ENCODE peak calls at places on chromosomes 12 and 14, in seven cellular contexts. One of them, this sample, is unnamed.

GRCh38 chr12:51318846-51319570 is 5.0 kb downstream of the BIN2 start:
- DNase-seq in tibial artery: no peak
- DNase-seq in suprapubic skin: no peak
- DNase-seq in fibroblast of mammary gland: no peak
- DNase-seq in HFF-Myc: no peak
- DNase-seq in AG04449: no peak
- DNase-seq in foreskin fibroblast: peak
- DNase-seq in this sample: no peak

GRCh38 chr12:101908395-101908794 is 31.0 kb downstream of the DRAM1 start:
- DNase-seq in tibial artery: no peak
- DNase-seq in suprapubic skin: no peak
- DNase-seq in fibroblast of mammary gland: no peak
- DNase-seq in HFF-Myc: no peak
- DNase-seq in AG04449: no peak
- DNase-seq in foreskin fibroblast: no peak
- DNase-seq in this sample: no peak

GRCh38 chr14:28629328-28630004 is 137.1 kb upstream of the FOXG1 start:
- DNase-seq in tibial artery: no peak
- DNase-seq in suprapubic skin: no peak
- DNase-seq in fibroblast of mammary gland: no peak
- DNase-seq in HFF-Myc: no peak
- DNase-seq in AG04449: no peak
- DNase-seq in foreskin fibroblast: no peak
- DNase-seq in this sample: no peak

GRCh38 chr12:6204533-6205143 is 4.4 kb downstream of the CD9 start:
- DNase-seq in tibial artery: no peak
- DNase-seq in suprapubic skin: no peak
- DNase-seq in fibroblast of mammary gland: no peak
- DNase-seq in HFF-Myc: no peak
- DNase-seq in AG04449: no peak
- DNase-seq in foreskin fibroblast: peak
- DNase-seq in this sample: no peak

GRCh38 chr12:56677680-56678079 is 10.4 kb downstream of the PTGES3 start:
- DNase-seq in tibial artery: no peak
- DNase-seq in suprapubic skin: no peak
- DNase-seq in fibroblast of mammary gland: no peak
- DNase-seq in HFF-Myc: no peak
- DNase-seq in AG04449: no peak
- DNase-seq in foreskin fibroblast: no peak
- DNase-seq in this sample: no peak

GRCh38 chr14:30790827-30791226 is 83.5 kb upstream of the COCH start:
- DNase-seq in tibial artery: no peak
- DNase-seq in suprapubic skin: no peak
- DNase-seq in fibroblast of mammary gland: peak
- DNase-seq in HFF-Myc: no peak
- DNase-seq in AG04449: no peak
- DNase-seq in foreskin fibroblast: no peak
- DNase-seq in this sample: no peak

GRCh38 chr12:122839907-122840554 is 4.8 kb downstream of the HIP1R start:
- DNase-seq in tibial artery: no peak
- DNase-seq in suprapubic skin: no peak
- DNase-seq in fibroblast of mammary gland: no peak
- DNase-seq in HFF-Myc: no peak
- DNase-seq in AG04449: no peak
- DNase-seq in foreskin fibroblast: peak
- DNase-seq in this sample: no peak

GRCh38 chr12:6981152-6982052 is 10.7 kb downstream of the EMG1 start:
- DNase-seq in tibial artery: no peak
- DNase-seq in suprapubic skin: no peak
- DNase-seq in fibroblast of mammary gland: no peak
- DNase-seq in HFF-Myc: no peak
- DNase-seq in AG04449: no peak
- DNase-seq in foreskin fibroblast: no peak
- DNase-seq in this sample: no peak

GRCh38 chr14:28321475-28322244 is 444.9 kb upstream of the FOXG1 start:
- DNase-seq in tibial artery: no peak
- DNase-seq in suprapubic skin: no peak
- DNase-seq in fibroblast of mammary gland: peak
- DNase-seq in HFF-Myc: no peak
- DNase-seq in AG04449: no peak
- DNase-seq in foreskin fibroblast: peak
- DNase-seq in this sample: no peak

GRCh38 chr14:25753130-25753529 is 703.2 kb upstream of the STXBP6 start:
- DNase-seq in tibial artery: no peak
- DNase-seq in suprapubic skin: no peak
- DNase-seq in fibroblast of mammary gland: no peak
- DNase-seq in HFF-Myc: no peak
- DNase-seq in AG04449: no peak
- DNase-seq in foreskin fibroblast: no peak
- DNase-seq in this sample: no peak

GRCh38 chr12:71303199-71303598 is 136.4 kb upstream of the LGR5 start:
- DNase-seq in tibial artery: no peak
- DNase-seq in suprapubic skin: no peak
- DNase-seq in fibroblast of mammary gland: peak
- DNase-seq in HFF-Myc: no peak
- DNase-seq in AG04449: no peak
- DNase-seq in foreskin fibroblast: peak
- DNase-seq in this sample: no peak

GRCh38 chr14:104678901-104679705 is 10.3 kb upstream of the INF2 start:
- DNase-seq in tibial artery: no peak
- DNase-seq in suprapubic skin: no peak
- DNase-seq in fibroblast of mammary gland: no peak
- DNase-seq in HFF-Myc: no peak
- DNase-seq in AG04449: no peak
- DNase-seq in foreskin fibroblast: no peak
- DNase-seq in this sample: no peak

GRCh38 chr14:97878206-97878605 is 1081.0 kb downstream of the VRK1 start:
- DNase-seq in tibial artery: peak
- DNase-seq in suprapubic skin: peak
- DNase-seq in fibroblast of mammary gland: peak
- DNase-seq in HFF-Myc: no peak
- DNase-seq in AG04449: no peak
- DNase-seq in foreskin fibroblast: no peak
- DNase-seq in this sample: no peak

GRCh38 chr12:113173081-113173698 is 12.1 kb downstream of the DDX54 start:
- DNase-seq in tibial artery: no peak
- DNase-seq in suprapubic skin: no peak
- DNase-seq in fibroblast of mammary gland: no peak
- DNase-seq in HFF-Myc: no peak
- DNase-seq in AG04449: no peak
- DNase-seq in foreskin fibroblast: no peak
- DNase-seq in this sample: no peak

GRCh38 chr12:54231236-54231635 is 42.5 kb upstream of the SMUG1 start:
- DNase-seq in tibial artery: no peak
- DNase-seq in suprapubic skin: no peak
- DNase-seq in fibroblast of mammary gland: peak
- DNase-seq in HFF-Myc: no peak
- DNase-seq in AG04449: no peak
- DNase-seq in foreskin fibroblast: no peak
- DNase-seq in this sample: no peak

GRCh38 chr12:54230555-54230954 is 41.8 kb upstream of the SMUG1 start:
- DNase-seq in tibial artery: no peak
- DNase-seq in suprapubic skin: no peak
- DNase-seq in fibroblast of mammary gland: no peak
- DNase-seq in HFF-Myc: no peak
- DNase-seq in AG04449: no peak
- DNase-seq in foreskin fibroblast: peak
- DNase-seq in this sample: no peak

GRCh38 chr12:54228471-54228870 is 39.7 kb upstream of the SMUG1 start:
- DNase-seq in tibial artery: no peak
- DNase-seq in suprapubic skin: no peak
- DNase-seq in fibroblast of mammary gland: no peak
- DNase-seq in HFF-Myc: no peak
- DNase-seq in AG04449: no peak
- DNase-seq in foreskin fibroblast: peak
- DNase-seq in this sample: no peak

GRCh38 chr12:54229624-54230212 is 40.9 kb upstream of the SMUG1 start:
- DNase-seq in tibial artery: peak
- DNase-seq in suprapubic skin: peak
- DNase-seq in fibroblast of mammary gland: peak
- DNase-seq in HFF-Myc: peak
- DNase-seq in AG04449: peak
- DNase-seq in foreskin fibroblast: peak
- DNase-seq in this sample: peak

GRCh38 chr12:54232790-54233189 is 44.0 kb upstream of the SMUG1 start:
- DNase-seq in tibial artery: no peak
- DNase-seq in suprapubic skin: no peak
- DNase-seq in fibroblast of mammary gland: peak
- DNase-seq in HFF-Myc: no peak
- DNase-seq in AG04449: peak
- DNase-seq in foreskin fibroblast: peak
- DNase-seq in this sample: no peak
- TF ChIP-seq CTCF in tibial artery: no peak
- TF ChIP-seq CTCF in suprapubic skin: no peak
- TF ChIP-seq CTCF in fibroblast of mammary gland: peak
- TF ChIP-seq CTCF in HFF-Myc: no peak
- TF ChIP-seq CTCF in AG04449: no peak
- TF ChIP-seq CTCF in foreskin fibroblast: no peak
- TF ChIP-seq CTCF in this sample: peak

GRCh38 chr12:105968025-105968424 is 170.7 kb downstream of the NUAK1 start:
- DNase-seq in tibial artery: no peak
- DNase-seq in suprapubic skin: no peak
- DNase-seq in fibroblast of mammary gland: no peak
- DNase-seq in HFF-Myc: no peak
- DNase-seq in AG04449: no peak
- DNase-seq in foreskin fibroblast: no peak
- DNase-seq in this sample: no peak
- TF ChIP-seq CTCF in tibial artery: no peak
- TF ChIP-seq CTCF in suprapubic skin: no peak
- TF ChIP-seq CTCF in fibroblast of mammary gland: no peak
- TF ChIP-seq CTCF in HFF-Myc: no peak
- TF ChIP-seq CTCF in AG04449: no peak
- TF ChIP-seq CTCF in foreskin fibroblast: no peak
- TF ChIP-seq CTCF in this sample: no peak

DNA sequence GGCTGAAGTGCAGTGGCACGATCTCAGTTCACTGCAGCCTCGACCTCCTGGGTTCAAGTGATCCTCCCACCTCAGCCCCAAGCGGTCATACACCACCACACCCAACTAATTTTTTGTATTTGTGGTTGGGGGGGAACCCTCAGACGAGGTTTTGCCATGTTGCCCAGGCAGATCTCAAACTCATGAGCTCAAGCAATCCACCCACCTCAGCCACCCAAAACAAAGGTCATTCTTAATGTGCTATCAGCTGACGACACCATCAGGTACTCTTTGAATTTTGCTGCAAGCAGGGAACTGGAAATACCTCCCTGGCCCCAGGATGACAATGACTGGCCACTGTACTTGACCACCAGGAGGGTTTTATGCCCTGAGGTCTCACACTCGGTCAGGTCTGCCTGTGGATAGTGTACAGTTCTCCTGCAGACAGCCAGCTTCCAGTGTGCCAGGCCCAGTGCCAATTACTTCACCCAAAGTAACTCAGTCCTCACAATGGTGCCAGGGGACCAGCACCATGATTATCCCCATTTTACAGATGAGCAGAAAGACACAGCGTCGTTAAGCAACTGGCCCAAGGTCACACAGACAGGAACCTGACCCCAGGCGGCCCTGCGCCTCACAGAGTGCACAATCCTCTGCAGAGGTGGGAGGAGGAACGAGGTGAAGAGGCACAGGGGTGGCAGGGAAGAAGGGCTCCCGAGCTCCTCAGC is 42.9 kb downstream of the ITPK1 start:
- DNase-seq in tibial artery: no peak
- DNase-seq in suprapubic skin: no peak
- DNase-seq in fibroblast of mammary gland: no peak
- DNase-seq in HFF-Myc: no peak
- DNase-seq in AG04449: no peak
- DNase-seq in foreskin fibroblast: no peak
- DNase-seq in this sample: no peak
- TF ChIP-seq CTCF in tibial artery: no peak
- TF ChIP-seq CTCF in suprapubic skin: no peak
- TF ChIP-seq CTCF in fibroblast of mammary gland: no peak
- TF ChIP-seq CTCF in HFF-Myc: no peak
- TF ChIP-seq CTCF in AG04449: no peak
- TF ChIP-seq CTCF in foreskin fibroblast: no peak
- TF ChIP-seq CTCF in this sample: no peak

DNA sequence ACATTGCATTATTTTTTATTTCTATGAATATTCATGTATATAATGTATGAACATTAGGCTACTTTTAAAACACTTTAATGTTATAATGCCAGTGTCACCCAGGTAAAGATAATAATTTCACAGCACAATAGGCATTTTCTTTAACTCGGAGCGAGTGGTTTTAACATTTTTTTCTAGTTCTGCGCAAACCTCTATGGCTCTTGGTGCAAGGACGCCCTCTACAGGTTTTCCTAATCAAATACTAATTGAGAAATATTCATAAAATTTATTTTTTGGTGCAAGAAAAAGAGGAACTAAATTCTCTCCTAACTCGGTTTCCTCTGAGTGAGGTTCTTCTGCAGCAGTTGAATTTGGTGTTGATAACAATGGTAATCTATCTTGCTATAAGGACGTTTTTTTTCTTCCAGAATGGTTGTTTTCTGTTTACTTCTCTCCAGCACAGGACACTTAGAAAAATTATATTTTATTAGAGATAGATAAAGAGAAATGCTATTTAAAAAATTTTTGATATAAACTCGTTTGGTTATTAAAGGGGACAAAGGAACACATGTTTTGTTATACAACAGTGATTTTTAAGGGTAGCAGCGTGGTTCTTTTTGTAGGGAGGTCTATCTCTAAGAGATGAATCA is 2.4 kb upstream of the WIF1 start:
- DNase-seq in tibial artery: no peak
- DNase-seq in suprapubic skin: no peak
- DNase-seq in fibroblast of mammary gland: peak
- DNase-seq in HFF-Myc: peak
- DNase-seq in AG04449: no peak
- DNase-seq in foreskin fibroblast: peak
- DNase-seq in this sample: peak
- TF ChIP-seq CTCF in tibial artery: peak
- TF ChIP-seq CTCF in suprapubic skin: peak
- TF ChIP-seq CTCF in fibroblast of mammary gland: peak
- TF ChIP-seq CTCF in HFF-Myc: peak
- TF ChIP-seq CTCF in AG04449: peak
- TF ChIP-seq CTCF in foreskin fibroblast: peak
- TF ChIP-seq CTCF in this sample: peak

DNA sequence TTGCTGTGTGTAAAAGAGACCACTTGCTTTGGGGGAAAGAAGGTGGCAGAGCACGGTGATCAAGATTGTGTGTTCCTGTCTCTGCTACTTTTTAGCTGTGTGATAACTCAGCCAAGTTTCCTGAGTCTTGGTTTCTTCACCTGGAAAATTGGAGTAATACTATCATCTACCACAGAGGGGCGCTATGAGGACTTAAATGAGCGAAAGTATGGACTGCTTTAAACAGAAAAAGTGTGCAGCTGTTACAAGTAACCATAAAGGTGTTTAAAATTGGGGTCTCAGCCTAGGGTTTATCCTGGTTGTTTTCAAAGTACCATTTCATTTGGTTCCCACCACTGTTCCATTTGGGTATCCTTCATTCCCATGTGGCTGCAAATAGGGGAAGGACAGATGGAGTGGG is 65.9 kb upstream of the WSCD2 start:
- DNase-seq in tibial artery: no peak
- DNase-seq in suprapubic skin: no peak
- DNase-seq in fibroblast of mammary gland: peak
- DNase-seq in HFF-Myc: no peak
- DNase-seq in AG04449: no peak
- DNase-seq in foreskin fibroblast: no peak
- DNase-seq in this sample: no peak
- TF ChIP-seq CTCF in tibial artery: no peak
- TF ChIP-seq CTCF in suprapubic skin: no peak
- TF ChIP-seq CTCF in fibroblast of mammary gland: peak
- TF ChIP-seq CTCF in HFF-Myc: peak
- TF ChIP-seq CTCF in AG04449: no peak
- TF ChIP-seq CTCF in foreskin fibroblast: peak
- TF ChIP-seq CTCF in this sample: peak

This sample was measured in HFFc6.